ENCODE peak calls at places on chromosomes 13 and 19, in nine cellular contexts. One of them, this sample, is unnamed.

GRCh38 chr19:16771618-16772017 is 52.0 kb downstream of the NWD1 start:
- DNase-seq in NCI-H2227 treated with DMSO at 0.1 percent for 48 hours: peak
- DNase-seq in AG09319: peak
- DNase-seq in naive thymus-derived CD4-positive, alpha-beta T cell: peak
- DNase-seq in stimulated activated CD8-positive, alpha-beta memory T cell treated with anti-CD3 and anti-CD28 coated beads, Interleukin-4, amount 100 ng/mL, for 1 hour: peak
- DNase-seq in HuH-7.5: peak
- DNase-seq in glutamatergic neuron: peak
- DNase-seq in tibial nerve: peak
- DNase-seq in activated CD4-positive, alpha-beta T cell treated with anti-CD3 and anti-CD28 coated beads, Interleukin-2, amount 50 U/mL, for 1 hour: peak
- DNase-seq in this sample: peak

GRCh38 chr13:38687246-38688229 is 661 bp downstream of the FREM2 start:
- DNase-seq in AG09319: no peak
- DNase-seq in glutamatergic neuron: peak
- DNase-seq in stimulated activated CD8-positive, alpha-beta memory T cell treated with anti-CD3 and anti-CD28 coated beads, Interleukin-4, amount 100 ng/mL, for 1 hour: no peak
- DNase-seq in NCI-H2227 treated with DMSO at 0.1 percent for 48 hours: no peak
- DNase-seq in HuH-7.5: no peak
- DNase-seq in tibial nerve: no peak
- DNase-seq in activated CD4-positive, alpha-beta T cell treated with anti-CD3 and anti-CD28 coated beads, Interleukin-2, amount 50 U/mL, for 1 hour: no peak
- DNase-seq in naive thymus-derived CD4-positive, alpha-beta T cell: no peak
- DNase-seq in this sample: peak

GRCh38 chr19:45670670-45671453 is 2.8 kb downstream of the GIPR start:
- DNase-seq in AG09319: no peak
- DNase-seq in activated CD4-positive, alpha-beta T cell treated with anti-CD3 and anti-CD28 coated beads, Interleukin-2, amount 50 U/mL, for 1 hour: peak
- DNase-seq in stimulated activated CD8-positive, alpha-beta memory T cell treated with anti-CD3 and anti-CD28 coated beads, Interleukin-4, amount 100 ng/mL, for 1 hour: no peak
- DNase-seq in tibial nerve: no peak
- DNase-seq in HuH-7.5: peak
- DNase-seq in glutamatergic neuron: peak
- DNase-seq in NCI-H2227 treated with DMSO at 0.1 percent for 48 hours: peak
- DNase-seq in naive thymus-derived CD4-positive, alpha-beta T cell: no peak
- DNase-seq in this sample: peak

GRCh38 chr13:60043262-60043661 is 120.5 kb downstream of the DIAPH3 start:
- DNase-seq in activated CD4-positive, alpha-beta T cell treated with anti-CD3 and anti-CD28 coated beads, Interleukin-2, amount 50 U/mL, for 1 hour: no peak
- DNase-seq in HuH-7.5: no peak
- DNase-seq in AG09319: peak
- DNase-seq in tibial nerve: no peak
- DNase-seq in naive thymus-derived CD4-positive, alpha-beta T cell: no peak
- DNase-seq in glutamatergic neuron: no peak
- DNase-seq in stimulated activated CD8-positive, alpha-beta memory T cell treated with anti-CD3 and anti-CD28 coated beads, Interleukin-4, amount 100 ng/mL, for 1 hour: no peak
- DNase-seq in NCI-H2227 treated with DMSO at 0.1 percent for 48 hours: peak
- DNase-seq in this sample: no peak

GRCh38 chr13:36763322-36763721 is 55.7 kb upstream of the RFXAP start:
- DNase-seq in naive thymus-derived CD4-positive, alpha-beta T cell: no peak
- DNase-seq in tibial nerve: no peak
- DNase-seq in glutamatergic neuron: no peak
- DNase-seq in NCI-H2227 treated with DMSO at 0.1 percent for 48 hours: no peak
- DNase-seq in HuH-7.5: no peak
- DNase-seq in stimulated activated CD8-positive, alpha-beta memory T cell treated with anti-CD3 and anti-CD28 coated beads, Interleukin-4, amount 100 ng/mL, for 1 hour: no peak
- DNase-seq in AG09319: no peak
- DNase-seq in activated CD4-positive, alpha-beta T cell treated with anti-CD3 and anti-CD28 coated beads, Interleukin-2, amount 50 U/mL, for 1 hour: no peak
- DNase-seq in this sample: no peak

GRCh38 chr13:40404967-40405716 is 261.3 kb downstream of the FOXO1 start:
- DNase-seq in AG09319: no peak
- DNase-seq in stimulated activated CD8-positive, alpha-beta memory T cell treated with anti-CD3 and anti-CD28 coated beads, Interleukin-4, amount 100 ng/mL, for 1 hour: no peak
- DNase-seq in NCI-H2227 treated with DMSO at 0.1 percent for 48 hours: no peak
- DNase-seq in glutamatergic neuron: no peak
- DNase-seq in activated CD4-positive, alpha-beta T cell treated with anti-CD3 and anti-CD28 coated beads, Interleukin-2, amount 50 U/mL, for 1 hour: no peak
- DNase-seq in HuH-7.5: no peak
- DNase-seq in naive thymus-derived CD4-positive, alpha-beta T cell: no peak
- DNase-seq in tibial nerve: no peak
- DNase-seq in this sample: no peak

GRCh38 chr19:8607386-8607785 is 3.1 kb downstream of the ADAMTS10 start:
- DNase-seq in AG09319: no peak
- DNase-seq in NCI-H2227 treated with DMSO at 0.1 percent for 48 hours: no peak
- DNase-seq in stimulated activated CD8-positive, alpha-beta memory T cell treated with anti-CD3 and anti-CD28 coated beads, Interleukin-4, amount 100 ng/mL, for 1 hour: no peak
- DNase-seq in HuH-7.5: no peak
- DNase-seq in glutamatergic neuron: no peak
- DNase-seq in tibial nerve: no peak
- DNase-seq in naive thymus-derived CD4-positive, alpha-beta T cell: no peak
- DNase-seq in activated CD4-positive, alpha-beta T cell treated with anti-CD3 and anti-CD28 coated beads, Interleukin-2, amount 50 U/mL, for 1 hour: no peak
- DNase-seq in this sample: no peak

GRCh38 chr13:23554000-23554399 is 16.2 kb upstream of the TNFRSF19 start:
- DNase-seq in NCI-H2227 treated with DMSO at 0.1 percent for 48 hours: no peak
- DNase-seq in activated CD4-positive, alpha-beta T cell treated with anti-CD3 and anti-CD28 coated beads, Interleukin-2, amount 50 U/mL, for 1 hour: no peak
- DNase-seq in tibial nerve: no peak
- DNase-seq in naive thymus-derived CD4-positive, alpha-beta T cell: no peak
- DNase-seq in stimulated activated CD8-positive, alpha-beta memory T cell treated with anti-CD3 and anti-CD28 coated beads, Interleukin-4, amount 100 ng/mL, for 1 hour: no peak
- DNase-seq in HuH-7.5: no peak
- DNase-seq in AG09319: no peak
- DNase-seq in glutamatergic neuron: no peak
- DNase-seq in this sample: no peak

GRCh38 chr19:35894342-35894741 is 6.0 kb downstream of the NFKBID start:
- DNase-seq in AG09319: no peak
- DNase-seq in glutamatergic neuron: no peak
- DNase-seq in HuH-7.5: no peak
- DNase-seq in tibial nerve: no peak
- DNase-seq in stimulated activated CD8-positive, alpha-beta memory T cell treated with anti-CD3 and anti-CD28 coated beads, Interleukin-4, amount 100 ng/mL, for 1 hour: no peak
- DNase-seq in NCI-H2227 treated with DMSO at 0.1 percent for 48 hours: no peak
- DNase-seq in naive thymus-derived CD4-positive, alpha-beta T cell: no peak
- DNase-seq in activated CD4-positive, alpha-beta T cell treated with anti-CD3 and anti-CD28 coated beads, Interleukin-2, amount 50 U/mL, for 1 hour: no peak
- DNase-seq in this sample: no peak

GRCh38 chr13:99379856-99380255 is 72.7 kb upstream of the GPR183 start:
- DNase-seq in NCI-H2227 treated with DMSO at 0.1 percent for 48 hours: no peak
- DNase-seq in AG09319: no peak
- DNase-seq in naive thymus-derived CD4-positive, alpha-beta T cell: no peak
- DNase-seq in tibial nerve: no peak
- DNase-seq in glutamatergic neuron: no peak
- DNase-seq in HuH-7.5: no peak
- DNase-seq in activated CD4-positive, alpha-beta T cell treated with anti-CD3 and anti-CD28 coated beads, Interleukin-2, amount 50 U/mL, for 1 hour: no peak
- DNase-seq in stimulated activated CD8-positive, alpha-beta memory T cell treated with anti-CD3 and anti-CD28 coated beads, Interleukin-4, amount 100 ng/mL, for 1 hour: no peak
- DNase-seq in this sample: no peak

GRCh38 chr19:2578391-2578826 is 102.5 kb downstream of the GADD45B start:
- DNase-seq in glutamatergic neuron: no peak
- DNase-seq in tibial nerve: no peak
- DNase-seq in activated CD4-positive, alpha-beta T cell treated with anti-CD3 and anti-CD28 coated beads, Interleukin-2, amount 50 U/mL, for 1 hour: no peak
- DNase-seq in stimulated activated CD8-positive, alpha-beta memory T cell treated with anti-CD3 and anti-CD28 coated beads, Interleukin-4, amount 100 ng/mL, for 1 hour: no peak
- DNase-seq in NCI-H2227 treated with DMSO at 0.1 percent for 48 hours: no peak
- DNase-seq in HuH-7.5: no peak
- DNase-seq in naive thymus-derived CD4-positive, alpha-beta T cell: no peak
- DNase-seq in AG09319: no peak
- DNase-seq in this sample: no peak

GRCh38 chr13:101700598-101700997 is 248.1 kb downstream of the ITGBL1 start:
- DNase-seq in activated CD4-positive, alpha-beta T cell treated with anti-CD3 and anti-CD28 coated beads, Interleukin-2, amount 50 U/mL, for 1 hour: no peak
- DNase-seq in NCI-H2227 treated with DMSO at 0.1 percent for 48 hours: no peak
- DNase-seq in HuH-7.5: no peak
- DNase-seq in tibial nerve: peak
- DNase-seq in stimulated activated CD8-positive, alpha-beta memory T cell treated with anti-CD3 and anti-CD28 coated beads, Interleukin-4, amount 100 ng/mL, for 1 hour: no peak
- DNase-seq in AG09319: no peak
- DNase-seq in glutamatergic neuron: no peak
- DNase-seq in naive thymus-derived CD4-positive, alpha-beta T cell: no peak
- DNase-seq in this sample: no peak

GRCh38 chr19:45211751-45212381 is 33.3 kb downstream of the BLOC1S3 start:
- DNase-seq in NCI-H2227 treated with DMSO at 0.1 percent for 48 hours: no peak
- DNase-seq in naive thymus-derived CD4-positive, alpha-beta T cell: no peak
- DNase-seq in AG09319: no peak
- DNase-seq in tibial nerve: no peak
- DNase-seq in activated CD4-positive, alpha-beta T cell treated with anti-CD3 and anti-CD28 coated beads, Interleukin-2, amount 50 U/mL, for 1 hour: no peak
- DNase-seq in HuH-7.5: no peak
- DNase-seq in glutamatergic neuron: no peak
- DNase-seq in stimulated activated CD8-positive, alpha-beta memory T cell treated with anti-CD3 and anti-CD28 coated beads, Interleukin-4, amount 100 ng/mL, for 1 hour: no peak
- DNase-seq in this sample: no peak

GRCh38 chr19:2043269-2043641 is 7.8 kb downstream of the MKNK2 start:
- DNase-seq in stimulated activated CD8-positive, alpha-beta memory T cell treated with anti-CD3 and anti-CD28 coated beads, Interleukin-4, amount 100 ng/mL, for 1 hour: no peak
- DNase-seq in tibial nerve: no peak
- DNase-seq in naive thymus-derived CD4-positive, alpha-beta T cell: no peak
- DNase-seq in HuH-7.5: no peak
- DNase-seq in AG09319: no peak
- DNase-seq in activated CD4-positive, alpha-beta T cell treated with anti-CD3 and anti-CD28 coated beads, Interleukin-2, amount 50 U/mL, for 1 hour: no peak
- DNase-seq in NCI-H2227 treated with DMSO at 0.1 percent for 48 hours: no peak
- DNase-seq in glutamatergic neuron: no peak
- DNase-seq in this sample: no peak

GRCh38 chr13:86108334-86108733 is 309.1 kb upstream of the SLITRK6 start:
- DNase-seq in HuH-7.5: no peak
- DNase-seq in AG09319: no peak
- DNase-seq in glutamatergic neuron: no peak
- DNase-seq in naive thymus-derived CD4-positive, alpha-beta T cell: no peak
- DNase-seq in stimulated activated CD8-positive, alpha-beta memory T cell treated with anti-CD3 and anti-CD28 coated beads, Interleukin-4, amount 100 ng/mL, for 1 hour: no peak
- DNase-seq in tibial nerve: no peak
- DNase-seq in NCI-H2227 treated with DMSO at 0.1 percent for 48 hours: no peak
- DNase-seq in activated CD4-positive, alpha-beta T cell treated with anti-CD3 and anti-CD28 coated beads, Interleukin-2, amount 50 U/mL, for 1 hour: no peak
- DNase-seq in this sample: no peak

GRCh38 chr13:98509271-98510155 is 67.4 kb downstream of the STK24 start:
- DNase-seq in HuH-7.5: no peak
- DNase-seq in AG09319: peak
- DNase-seq in tibial nerve: peak
- DNase-seq in stimulated activated CD8-positive, alpha-beta memory T cell treated with anti-CD3 and anti-CD28 coated beads, Interleukin-4, amount 100 ng/mL, for 1 hour: peak
- DNase-seq in activated CD4-positive, alpha-beta T cell treated with anti-CD3 and anti-CD28 coated beads, Interleukin-2, amount 50 U/mL, for 1 hour: peak
- DNase-seq in naive thymus-derived CD4-positive, alpha-beta T cell: no peak
- DNase-seq in NCI-H2227 treated with DMSO at 0.1 percent for 48 hours: no peak
- DNase-seq in glutamatergic neuron: no peak
- DNase-seq in this sample: no peak

GRCh38 chr19:6516659-6517291 is 14.1 kb upstream of the TNFSF9 start:
- DNase-seq in tibial nerve: peak
- DNase-seq in AG09319: peak
- DNase-seq in stimulated activated CD8-positive, alpha-beta memory T cell treated with anti-CD3 and anti-CD28 coated beads, Interleukin-4, amount 100 ng/mL, for 1 hour: peak
- DNase-seq in naive thymus-derived CD4-positive, alpha-beta T cell: peak
- DNase-seq in HuH-7.5: peak
- DNase-seq in activated CD4-positive, alpha-beta T cell treated with anti-CD3 and anti-CD28 coated beads, Interleukin-2, amount 50 U/mL, for 1 hour: peak
- DNase-seq in NCI-H2227 treated with DMSO at 0.1 percent for 48 hours: peak
- DNase-seq in glutamatergic neuron: peak
- DNase-seq in this sample: peak

GRCh38 chr19:12647490-12648071 is 19.0 kb downstream of the MAN2B1 start:
- DNase-seq in NCI-H2227 treated with DMSO at 0.1 percent for 48 hours: no peak
- DNase-seq in stimulated activated CD8-positive, alpha-beta memory T cell treated with anti-CD3 and anti-CD28 coated beads, Interleukin-4, amount 100 ng/mL, for 1 hour: no peak
- DNase-seq in glutamatergic neuron: peak
- DNase-seq in activated CD4-positive, alpha-beta T cell treated with anti-CD3 and anti-CD28 coated beads, Interleukin-2, amount 50 U/mL, for 1 hour: no peak
- DNase-seq in AG09319: no peak
- DNase-seq in HuH-7.5: no peak
- DNase-seq in naive thymus-derived CD4-positive, alpha-beta T cell: no peak
- DNase-seq in tibial nerve: peak
- DNase-seq in this sample: peak

GRCh38 chr19:459724-460511 is 915 bp downstream of the SHC2 start:
- DNase-seq in glutamatergic neuron: peak
- DNase-seq in naive thymus-derived CD4-positive, alpha-beta T cell: peak
- DNase-seq in AG09319: no peak
- DNase-seq in HuH-7.5: peak
- DNase-seq in stimulated activated CD8-positive, alpha-beta memory T cell treated with anti-CD3 and anti-CD28 coated beads, Interleukin-4, amount 100 ng/mL, for 1 hour: no peak
- DNase-seq in tibial nerve: peak
- DNase-seq in activated CD4-positive, alpha-beta T cell treated with anti-CD3 and anti-CD28 coated beads, Interleukin-2, amount 50 U/mL, for 1 hour: no peak
- DNase-seq in NCI-H2227 treated with DMSO at 0.1 percent for 48 hours: peak
- DNase-seq in this sample: peak

GRCh38 chr13:59166174-59166573 is 997.6 kb downstream of the DIAPH3 start:
- DNase-seq in AG09319: no peak
- DNase-seq in tibial nerve: no peak
- DNase-seq in stimulated activated CD8-positive, alpha-beta memory T cell treated with anti-CD3 and anti-CD28 coated beads, Interleukin-4, amount 100 ng/mL, for 1 hour: no peak
- DNase-seq in activated CD4-positive, alpha-beta T cell treated with anti-CD3 and anti-CD28 coated beads, Interleukin-2, amount 50 U/mL, for 1 hour: no peak
- DNase-seq in HuH-7.5: no peak
- DNase-seq in naive thymus-derived CD4-positive, alpha-beta T cell: no peak
- DNase-seq in NCI-H2227 treated with DMSO at 0.1 percent for 48 hours: no peak
- DNase-seq in glutamatergic neuron: no peak
- DNase-seq in this sample: no peak

GRCh38 chr13:48161530-48162179 is 66.8 kb upstream of the MED4 start:
- DNase-seq in HuH-7.5: no peak
- DNase-seq in tibial nerve: peak
- DNase-seq in stimulated activated CD8-positive, alpha-beta memory T cell treated with anti-CD3 and anti-CD28 coated beads, Interleukin-4, amount 100 ng/mL, for 1 hour: no peak
- DNase-seq in naive thymus-derived CD4-positive, alpha-beta T cell: no peak
- DNase-seq in activated CD4-positive, alpha-beta T cell treated with anti-CD3 and anti-CD28 coated beads, Interleukin-2, amount 50 U/mL, for 1 hour: no peak
- DNase-seq in NCI-H2227 treated with DMSO at 0.1 percent for 48 hours: no peak
- DNase-seq in glutamatergic neuron: no peak
- DNase-seq in AG09319: no peak
- DNase-seq in this sample: no peak

GRCh38 chr19:39582442-39582841 is 19.9 kb upstream of the LGALS13 start:
- DNase-seq in glutamatergic neuron: no peak
- DNase-seq in tibial nerve: no peak
- DNase-seq in naive thymus-derived CD4-positive, alpha-beta T cell: no peak
- DNase-seq in HuH-7.5: no peak
- DNase-seq in AG09319: no peak
- DNase-seq in activated CD4-positive, alpha-beta T cell treated with anti-CD3 and anti-CD28 coated beads, Interleukin-2, amount 50 U/mL, for 1 hour: no peak
- DNase-seq in stimulated activated CD8-positive, alpha-beta memory T cell treated with anti-CD3 and anti-CD28 coated beads, Interleukin-4, amount 100 ng/mL, for 1 hour: no peak
- DNase-seq in NCI-H2227 treated with DMSO at 0.1 percent for 48 hours: no peak
- DNase-seq in this sample: no peak

GRCh38 chr13:109154146-109154545 is 524.7 kb downstream of the MYO16 start:
- DNase-seq in stimulated activated CD8-positive, alpha-beta memory T cell treated with anti-CD3 and anti-CD28 coated beads, Interleukin-4, amount 100 ng/mL, for 1 hour: no peak
- DNase-seq in activated CD4-positive, alpha-beta T cell treated with anti-CD3 and anti-CD28 coated beads, Interleukin-2, amount 50 U/mL, for 1 hour: no peak
- DNase-seq in naive thymus-derived CD4-positive, alpha-beta T cell: no peak
- DNase-seq in AG09319: no peak
- DNase-seq in tibial nerve: no peak
- DNase-seq in NCI-H2227 treated with DMSO at 0.1 percent for 48 hours: no peak
- DNase-seq in HuH-7.5: no peak
- DNase-seq in glutamatergic neuron: no peak
- DNase-seq in this sample: no peak

GRCh38 chr13:33307820-33308219 is 22.3 kb upstream of the STARD13 start:
- DNase-seq in naive thymus-derived CD4-positive, alpha-beta T cell: no peak
- DNase-seq in HuH-7.5: no peak
- DNase-seq in AG09319: peak
- DNase-seq in tibial nerve: no peak
- DNase-seq in activated CD4-positive, alpha-beta T cell treated with anti-CD3 and anti-CD28 coated beads, Interleukin-2, amount 50 U/mL, for 1 hour: no peak
- DNase-seq in NCI-H2227 treated with DMSO at 0.1 percent for 48 hours: no peak
- DNase-seq in glutamatergic neuron: no peak
- DNase-seq in stimulated activated CD8-positive, alpha-beta memory T cell treated with anti-CD3 and anti-CD28 coated beads, Interleukin-4, amount 100 ng/mL, for 1 hour: no peak
- DNase-seq in this sample: no peak

GRCh38 chr13:86945596-86945995 is 725.6 kb upstream of the SLITRK5 start:
- DNase-seq in activated CD4-positive, alpha-beta T cell treated with anti-CD3 and anti-CD28 coated beads, Interleukin-2, amount 50 U/mL, for 1 hour: no peak
- DNase-seq in glutamatergic neuron: no peak
- DNase-seq in stimulated activated CD8-positive, alpha-beta memory T cell treated with anti-CD3 and anti-CD28 coated beads, Interleukin-4, amount 100 ng/mL, for 1 hour: no peak
- DNase-seq in HuH-7.5: no peak
- DNase-seq in NCI-H2227 treated with DMSO at 0.1 percent for 48 hours: no peak
- DNase-seq in naive thymus-derived CD4-positive, alpha-beta T cell: no peak
- DNase-seq in AG09319: no peak
- DNase-seq in tibial nerve: no peak
- DNase-seq in this sample: no peak

GRCh38 chr13:99688776-99689175 is 187.5 kb downstream of the TM9SF2 start:
- DNase-seq in activated CD4-positive, alpha-beta T cell treated with anti-CD3 and anti-CD28 coated beads, Interleukin-2, amount 50 U/mL, for 1 hour: no peak
- DNase-seq in glutamatergic neuron: no peak
- DNase-seq in naive thymus-derived CD4-positive, alpha-beta T cell: no peak
- DNase-seq in tibial nerve: no peak
- DNase-seq in NCI-H2227 treated with DMSO at 0.1 percent for 48 hours: no peak
- DNase-seq in AG09319: no peak
- DNase-seq in HuH-7.5: no peak
- DNase-seq in stimulated activated CD8-positive, alpha-beta memory T cell treated with anti-CD3 and anti-CD28 coated beads, Interleukin-4, amount 100 ng/mL, for 1 hour: no peak
- DNase-seq in this sample: no peak

GRCh38 chr19:18978616-18979015 is 37.6 kb upstream of the HOMER3 start:
- DNase-seq in AG09319: no peak
- DNase-seq in NCI-H2227 treated with DMSO at 0.1 percent for 48 hours: no peak
- DNase-seq in tibial nerve: no peak
- DNase-seq in activated CD4-positive, alpha-beta T cell treated with anti-CD3 and anti-CD28 coated beads, Interleukin-2, amount 50 U/mL, for 1 hour: no peak
- DNase-seq in HuH-7.5: no peak
- DNase-seq in glutamatergic neuron: no peak
- DNase-seq in stimulated activated CD8-positive, alpha-beta memory T cell treated with anti-CD3 and anti-CD28 coated beads, Interleukin-4, amount 100 ng/mL, for 1 hour: no peak
- DNase-seq in naive thymus-derived CD4-positive, alpha-beta T cell: no peak
- DNase-seq in this sample: no peak

GRCh38 chr19:3944018-3944721 is 11.3 kb downstream of the NMRK2 start:
- DNase-seq in activated CD4-positive, alpha-beta T cell treated with anti-CD3 and anti-CD28 coated beads, Interleukin-2, amount 50 U/mL, for 1 hour: no peak
- DNase-seq in glutamatergic neuron: no peak
- DNase-seq in AG09319: no peak
- DNase-seq in NCI-H2227 treated with DMSO at 0.1 percent for 48 hours: no peak
- DNase-seq in naive thymus-derived CD4-positive, alpha-beta T cell: no peak
- DNase-seq in HuH-7.5: no peak
- DNase-seq in tibial nerve: no peak
- DNase-seq in stimulated activated CD8-positive, alpha-beta memory T cell treated with anti-CD3 and anti-CD28 coated beads, Interleukin-4, amount 100 ng/mL, for 1 hour: no peak
- DNase-seq in this sample: no peak

GRCh38 chr19:55652311-55653078 is 2.3 kb upstream of the U2AF2 start:
- DNase-seq in NCI-H2227 treated with DMSO at 0.1 percent for 48 hours: no peak
- DNase-seq in HuH-7.5: no peak
- DNase-seq in naive thymus-derived CD4-positive, alpha-beta T cell: no peak
- DNase-seq in glutamatergic neuron: peak
- DNase-seq in activated CD4-positive, alpha-beta T cell treated with anti-CD3 and anti-CD28 coated beads, Interleukin-2, amount 50 U/mL, for 1 hour: no peak
- DNase-seq in tibial nerve: no peak
- DNase-seq in AG09319: no peak
- DNase-seq in stimulated activated CD8-positive, alpha-beta memory T cell treated with anti-CD3 and anti-CD28 coated beads, Interleukin-4, amount 100 ng/mL, for 1 hour: no peak
- DNase-seq in this sample: no peak

GRCh38 chr19:47284324-47284899 is 9.7 kb downstream of the INAFM1 start:
- DNase-seq in tibial nerve: peak
- DNase-seq in AG09319: no peak
- DNase-seq in activated CD4-positive, alpha-beta T cell treated with anti-CD3 and anti-CD28 coated beads, Interleukin-2, amount 50 U/mL, for 1 hour: no peak
- DNase-seq in naive thymus-derived CD4-positive, alpha-beta T cell: peak
- DNase-seq in NCI-H2227 treated with DMSO at 0.1 percent for 48 hours: peak
- DNase-seq in HuH-7.5: peak
- DNase-seq in glutamatergic neuron: no peak
- DNase-seq in stimulated activated CD8-positive, alpha-beta memory T cell treated with anti-CD3 and anti-CD28 coated beads, Interleukin-4, amount 100 ng/mL, for 1 hour: no peak
- DNase-seq in this sample: peak

This sample was measured in D341Med.